ENCODE peak calls at places on chromosomes 12 and 14, in five cellular contexts. S, Y, M, C and V are unnamed samples.

GRCh38 chr12:1662761-1663439 is 28.0 kb upstream of the ADIPOR2 start:
- DNase-seq in S (peak), Y (peak), M (no peak), C (no peak), V (no peak)

GRCh38 chr14:105350450-105351244 is 36.1 kb downstream of the PACS2 start:
- DNase-seq in S (no peak), Y (no peak), M (no peak), C (no peak), V (no peak)

GRCh38 chr14:105477659-105478623 is 3.3 kb downstream of the CRIP2 start:
- DNase-seq in S (no peak), Y (no peak), M (no peak), C (no peak), V (no peak)

GRCh38 chr14:103074699-103075341 is 9.2 kb upstream of the LBHD2 start:
- DNase-seq in S (peak), Y (no peak), M (no peak), C (no peak), V (no peak)

GRCh38 chr14:51188566-51189185 is 51.4 kb upstream of the TMX1 start:
- DNase-seq in S (no peak), Y (no peak), M (no peak), C (no peak), V (no peak)

GRCh38 chr12:80230068-80230467 is 130.7 kb downstream of the OTOGL start:
- DNase-seq in S (no peak), Y (peak), M (no peak), C (no peak), V (peak)

GRCh38 chr12:40829738-40830144 is 137.5 kb downstream of the CNTN1 start:
- DNase-seq in S (no peak), Y (no peak), M (no peak), C (no peak), V (no peak)

GRCh38 chr14:73753887-73754880 is 40.0 kb upstream of the PNMA1 start:
- DNase-seq in S (peak), Y (no peak), M (peak), C (peak), V (no peak)

GRCh38 chr12:130633771-130634170 is 82.3 kb downstream of the RIMBP2 start:
- DNase-seq in S (peak), Y (peak), M (no peak), C (peak), V (no peak)

GRCh38 chr14:22656226-22656625 is 12.1 kb upstream of the OR6J1 start:
- DNase-seq in S (no peak), Y (no peak), M (no peak), C (no peak), V (no peak)

GRCh38 chr12:74552201-74552600 is 14.6 kb downstream of the ATXN7L3B start:
- DNase-seq in S (no peak), Y (no peak), M (no peak), C (no peak), V (no peak)

GRCh38 chr12:64890873-64891468 is 66.5 kb downstream of the TBC1D30 start:
- DNase-seq in S (no peak), Y (no peak), M (peak), C (peak), V (peak)

GRCh38 chr14:69424139-69424923 is 25.8 kb downstream of the SLC39A9 start:
- DNase-seq in S (no peak), Y (no peak), M (peak), C (no peak), V (peak)

GRCh38 chr12:13102481-13103195 is 829 bp downstream of the GSG1 start:
- DNase-seq in S (no peak), Y (no peak), M (no peak), C (peak), V (no peak)